ENCODE peak calls at places on chromosomes 11 and 22, in eight cellular contexts. One of them, this sample, is unnamed.

GRCh38 chr11:121630041-121630440 is 177.3 kb upstream of the SORL1-AS1 start:
- DNase-seq in kidney epithelial cell: no peak
- DNase-seq in body of pancreas: no peak
- DNase-seq in mesenchymal stem cell: peak; percentile 42
- DNase-seq in aorta: no peak
- DNase-seq in heart right ventricle: no peak
- DNase-seq in ascending aorta: no peak
- DNase-seq in CD8-positive, alpha-beta memory T cell: no peak
- DNase-seq in this sample: no peak

GRCh38 chr22:45446216-45446615 is 32.7 kb downstream of the RIBC2 start:
- DNase-seq in kidney epithelial cell: no peak
- DNase-seq in heart right ventricle: no peak
- DNase-seq in ascending aorta: no peak
- DNase-seq in CD8-positive, alpha-beta memory T cell: no peak
- DNase-seq in aorta: no peak
- DNase-seq in body of pancreas: no peak
- DNase-seq in mesenchymal stem cell: no peak
- DNase-seq in this sample: no peak

GRCh38 chr22:48627966-48628365 is 1199.7 kb downstream of the BRD1 start:
- DNase-seq in kidney epithelial cell: no peak
- DNase-seq in CD8-positive, alpha-beta memory T cell: no peak
- DNase-seq in aorta: no peak
- DNase-seq in body of pancreas: no peak
- DNase-seq in ascending aorta: no peak
- DNase-seq in mesenchymal stem cell: no peak
- DNase-seq in heart right ventricle: no peak
- DNase-seq in this sample: no peak

GRCh38 chr11:121552160-121552559 is 99.4 kb upstream of the SORL1-AS1 start:
- DNase-seq in heart right ventricle: no peak
- DNase-seq in CD8-positive, alpha-beta memory T cell: no peak
- DNase-seq in ascending aorta: no peak
- DNase-seq in body of pancreas: no peak
- DNase-seq in mesenchymal stem cell: no peak
- DNase-seq in kidney epithelial cell: no peak
- DNase-seq in aorta: no peak
- DNase-seq in this sample: no peak

GRCh38 chr11:48093795-48094642 is 113.7 kb downstream of the PTPRJ start:
- DNase-seq in ascending aorta: no peak
- DNase-seq in heart right ventricle: peak; percentile 24
- DNase-seq in CD8-positive, alpha-beta memory T cell: no peak
- DNase-seq in body of pancreas: peak; percentile 32
- DNase-seq in mesenchymal stem cell: peak; percentile 25
- DNase-seq in aorta: no peak
- DNase-seq in kidney epithelial cell: no peak
- DNase-seq in this sample: peak; percentile 57

GRCh38 chr11:75667831-75668507 is 869 bp downstream of the MAP6 start:
- DNase-seq in body of pancreas: peak; percentile 58
- DNase-seq in CD8-positive, alpha-beta memory T cell: peak; percentile 57
- DNase-seq in heart right ventricle: peak; percentile 51
- DNase-seq in kidney epithelial cell: no peak
- DNase-seq in ascending aorta: no peak
- DNase-seq in aorta: peak; percentile 84
- DNase-seq in mesenchymal stem cell: no peak
- DNase-seq in this sample: peak; percentile 58

GRCh38 chr11:62373464-62374110 is 36.3 kb downstream of the ASRGL1 start:
- DNase-seq in ascending aorta: no peak
- DNase-seq in kidney epithelial cell: no peak
- DNase-seq in CD8-positive, alpha-beta memory T cell: no peak
- DNase-seq in mesenchymal stem cell: no peak
- DNase-seq in heart right ventricle: no peak
- DNase-seq in body of pancreas: no peak
- DNase-seq in aorta: no peak
- DNase-seq in this sample: no peak

GRCh38 chr11:112639469-112639868 is 321.8 kb upstream of the NCAM1 start:
- DNase-seq in aorta: no peak
- DNase-seq in CD8-positive, alpha-beta memory T cell: no peak
- DNase-seq in ascending aorta: no peak
- DNase-seq in kidney epithelial cell: no peak
- DNase-seq in body of pancreas: no peak
- DNase-seq in mesenchymal stem cell: no peak
- DNase-seq in heart right ventricle: no peak
- DNase-seq in this sample: no peak

GRCh38 chr11:116873391-116873790 is 36.0 kb upstream of the APOA1 start:
- DNase-seq in kidney epithelial cell: no peak
- DNase-seq in aorta: no peak
- DNase-seq in mesenchymal stem cell: no peak
- DNase-seq in body of pancreas: no peak
- DNase-seq in ascending aorta: no peak
- DNase-seq in CD8-positive, alpha-beta memory T cell: no peak
- DNase-seq in heart right ventricle: no peak
- DNase-seq in this sample: no peak

GRCh38 chr22:32761251-32761903 is 40.1 kb upstream of the TIMP3 start:
- DNase-seq in body of pancreas: no peak
- DNase-seq in kidney epithelial cell: no peak
- DNase-seq in CD8-positive, alpha-beta memory T cell: no peak
- DNase-seq in aorta: no peak
- DNase-seq in heart right ventricle: no peak
- DNase-seq in mesenchymal stem cell: peak; percentile 83
- DNase-seq in ascending aorta: no peak
- DNase-seq in this sample: no peak

GRCh38 chr22:37552560-37553163 is 7.6 kb upstream of the CDC42EP1 start:
- DNase-seq in ascending aorta: no peak
- DNase-seq in CD8-positive, alpha-beta memory T cell: no peak
- DNase-seq in kidney epithelial cell: no peak
- DNase-seq in aorta: no peak
- DNase-seq in mesenchymal stem cell: peak; percentile 70
- DNase-seq in heart right ventricle: peak; percentile 82
- DNase-seq in body of pancreas: peak; percentile 43
- DNase-seq in this sample: no peak

GRCh38 chr22:49489821-49490220 is 337.9 kb downstream of the BRD1 start:
- DNase-seq in kidney epithelial cell: no peak
- DNase-seq in CD8-positive, alpha-beta memory T cell: no peak
- DNase-seq in heart right ventricle: no peak
- DNase-seq in ascending aorta: no peak
- DNase-seq in mesenchymal stem cell: no peak
- DNase-seq in aorta: no peak
- DNase-seq in body of pancreas: no peak
- DNase-seq in this sample: no peak

GRCh38 chr11:60887531-60887930 is 18.9 kb downstream of the PRPF19 start:
- DNase-seq in heart right ventricle: peak; percentile 43
- DNase-seq in mesenchymal stem cell: peak; percentile 63
- DNase-seq in ascending aorta: no peak
- DNase-seq in body of pancreas: peak; percentile 41
- DNase-seq in kidney epithelial cell: no peak
- DNase-seq in CD8-positive, alpha-beta memory T cell: no peak
- DNase-seq in aorta: no peak
- DNase-seq in this sample: no peak

GRCh38 chr22:49848690-49849160 is 4.9 kb upstream of the ZBED4 start:
- DNase-seq in mesenchymal stem cell: no peak
- DNase-seq in aorta: peak; percentile 72
- DNase-seq in ascending aorta: no peak
- DNase-seq in kidney epithelial cell: no peak
- DNase-seq in body of pancreas: no peak
- DNase-seq in CD8-positive, alpha-beta memory T cell: no peak
- DNase-seq in heart right ventricle: no peak
- DNase-seq in this sample: no peak

GRCh38 chr22:29716814-29717213 is 3.0 kb upstream of the CABP7 start:
- DNase-seq in kidney epithelial cell: peak; percentile 58
- DNase-seq in body of pancreas: peak; percentile 73
- DNase-seq in heart right ventricle: peak; percentile 56
- DNase-seq in mesenchymal stem cell: peak; percentile 81
- DNase-seq in aorta: no peak
- DNase-seq in CD8-positive, alpha-beta memory T cell: no peak
- DNase-seq in ascending aorta: no peak
- DNase-seq in this sample: no peak

GRCh38 chr11:106208795-106209194 is 131.3 kb downstream of the AASDHPPT start:
- DNase-seq in ascending aorta: no peak
- DNase-seq in body of pancreas: peak; percentile 47
- DNase-seq in mesenchymal stem cell: no peak
- DNase-seq in heart right ventricle: no peak
- DNase-seq in CD8-positive, alpha-beta memory T cell: no peak
- DNase-seq in aorta: no peak
- DNase-seq in kidney epithelial cell: peak; percentile 29
- DNase-seq in this sample: no peak

GRCh38 chr11:8242480-8243280 is 21.0 kb downstream of the LMO1 start:
- DNase-seq in body of pancreas: no peak
- DNase-seq in CD8-positive, alpha-beta memory T cell: no peak
- DNase-seq in kidney epithelial cell: no peak
- DNase-seq in heart right ventricle: no peak
- DNase-seq in aorta: no peak
- DNase-seq in ascending aorta: no peak
- DNase-seq in mesenchymal stem cell: no peak
- DNase-seq in this sample: no peak

GRCh38 chr11:34534826-34535225 is 21.2 kb upstream of the ELF5 start:
- DNase-seq in body of pancreas: no peak
- DNase-seq in kidney epithelial cell: no peak
- DNase-seq in mesenchymal stem cell: no peak
- DNase-seq in ascending aorta: no peak
- DNase-seq in heart right ventricle: no peak
- DNase-seq in CD8-positive, alpha-beta memory T cell: no peak
- DNase-seq in aorta: no peak
- DNase-seq in this sample: no peak

GRCh38 chr11:59401262-59401552 is 25.0 kb downstream of the OR5A2 start:
- DNase-seq in aorta: no peak
- DNase-seq in mesenchymal stem cell: no peak
- DNase-seq in heart right ventricle: no peak
- DNase-seq in body of pancreas: no peak
- DNase-seq in CD8-positive, alpha-beta memory T cell: no peak
- DNase-seq in kidney epithelial cell: no peak
- DNase-seq in ascending aorta: no peak
- DNase-seq in this sample: no peak

GRCh38 chr11:96014234-96014633 is 90.3 kb upstream of the MTMR2 start:
- DNase-seq in body of pancreas: no peak
- DNase-seq in aorta: no peak
- DNase-seq in CD8-positive, alpha-beta memory T cell: peak; percentile 65
- DNase-seq in ascending aorta: no peak
- DNase-seq in kidney epithelial cell: no peak
- DNase-seq in mesenchymal stem cell: peak; percentile 87
- DNase-seq in heart right ventricle: no peak
- DNase-seq in this sample: no peak

GRCh38 chr11:110093407-110094297 is 460 bp downstream of the ZC3H12C start:
- DNase-seq in body of pancreas: peak; percentile 52
- DNase-seq in aorta: peak; percentile 87
- DNase-seq in kidney epithelial cell: no peak
- DNase-seq in ascending aorta: no peak
- DNase-seq in heart right ventricle: peak; percentile 46
- DNase-seq in mesenchymal stem cell: peak; percentile 74
- DNase-seq in CD8-positive, alpha-beta memory T cell: no peak
- DNase-seq in this sample: peak; percentile 69

GRCh38 chr11:10934293-10934850 is 76.5 kb upstream of the ZBED5 start:
- DNase-seq in CD8-positive, alpha-beta memory T cell: no peak
- DNase-seq in heart right ventricle: no peak
- DNase-seq in mesenchymal stem cell: no peak
- DNase-seq in body of pancreas: peak; percentile 30
- DNase-seq in kidney epithelial cell: no peak
- DNase-seq in ascending aorta: no peak
- DNase-seq in aorta: no peak
- DNase-seq in this sample: no peak

GRCh38 chr11:996681-997080 is 39.8 kb downstream of the MUC6 start:
- DNase-seq in body of pancreas: no peak
- DNase-seq in CD8-positive, alpha-beta memory T cell: no peak
- DNase-seq in aorta: no peak
- DNase-seq in kidney epithelial cell: no peak
- DNase-seq in mesenchymal stem cell: no peak
- DNase-seq in ascending aorta: no peak
- DNase-seq in heart right ventricle: no peak
- DNase-seq in this sample: no peak

GRCh38 chr11:61963282-61964057 is 4.0 kb downstream of the FTH1 start:
- DNase-seq in aorta: peak; percentile 71
- DNase-seq in ascending aorta: no peak
- DNase-seq in mesenchymal stem cell: no peak
- DNase-seq in body of pancreas: no peak
- DNase-seq in CD8-positive, alpha-beta memory T cell: no peak
- DNase-seq in kidney epithelial cell: no peak
- DNase-seq in heart right ventricle: no peak
- DNase-seq in this sample: no peak

GRCh38 chr11:2944953-2945756 is 15.9 kb upstream of the PHLDA2 start:
- DNase-seq in aorta: peak; percentile 96
- DNase-seq in heart right ventricle: peak; percentile 92
- DNase-seq in kidney epithelial cell: peak; percentile 71
- DNase-seq in body of pancreas: peak; percentile 86
- DNase-seq in ascending aorta: peak; percentile 69
- DNase-seq in mesenchymal stem cell: peak; percentile 92
- DNase-seq in CD8-positive, alpha-beta memory T cell: no peak
- DNase-seq in this sample: no peak

GRCh38 chr22:23836281-23836680 is 2.5 kb downstream of the DERL3 start:
- DNase-seq in aorta: peak; percentile 37
- DNase-seq in mesenchymal stem cell: no peak
- DNase-seq in ascending aorta: no peak
- DNase-seq in kidney epithelial cell: no peak
- DNase-seq in body of pancreas: no peak
- DNase-seq in CD8-positive, alpha-beta memory T cell: no peak
- DNase-seq in heart right ventricle: no peak
- DNase-seq in this sample: no peak
- H3K36me3 ChIP-seq in aorta: no peaks in the 10 kb centered on the region
- H3K36me3 ChIP-seq in mesenchymal stem cell: peaks cover 48% of the 10 kb centered on the region
- H3K36me3 ChIP-seq in ascending aorta: peaks cover 13% of the 10 kb centered on the region
- H3K36me3 ChIP-seq in kidney epithelial cell: peaks cover 2% of the 10 kb centered on the region
- H3K36me3 ChIP-seq in body of pancreas: peaks cover 4% of the 10 kb centered on the region
- H3K36me3 ChIP-seq in CD8-positive, alpha-beta memory T cell: no peaks in the 10 kb centered on the region
- H3K36me3 ChIP-seq in heart right ventricle: no peaks in the 10 kb centered on the region
- H3K36me3 ChIP-seq in this sample: peaks cover 37% of the 10 kb centered on the region

GRCh38 chr11:9735236-9735635 is 71.4 kb downstream of the SWAP70 start:
- DNase-seq in kidney epithelial cell: no peak
- DNase-seq in mesenchymal stem cell: no peak
- DNase-seq in aorta: no peak
- DNase-seq in heart right ventricle: no peak
- DNase-seq in ascending aorta: no peak
- DNase-seq in CD8-positive, alpha-beta memory T cell: no peak
- DNase-seq in body of pancreas: no peak
- DNase-seq in this sample: no peak
- H3K36me3 ChIP-seq in kidney epithelial cell: no peaks in the 10 kb centered on the region
- H3K36me3 ChIP-seq in mesenchymal stem cell: peaks cover 96% of the 10 kb centered on the region
- H3K36me3 ChIP-seq in aorta: peaks cover 11% of the 10 kb centered on the region
- H3K36me3 ChIP-seq in heart right ventricle: peaks cover 23% of the 10 kb centered on the region
- H3K36me3 ChIP-seq in ascending aorta: peaks cover 22% of the 10 kb centered on the region
- H3K36me3 ChIP-seq in CD8-positive, alpha-beta memory T cell: no peaks in the 10 kb centered on the region
- H3K36me3 ChIP-seq in body of pancreas: no peaks in the 10 kb centered on the region
- H3K36me3 ChIP-seq in this sample: peaks cover 8% of the 10 kb centered on the region

GRCh38 chr22:39319284-39320170 is at the start of gene RPL3:
- DNase-seq in heart right ventricle: peak; percentile 98
- DNase-seq in CD8-positive, alpha-beta memory T cell: peak; percentile 98
- DNase-seq in aorta: peak; percentile 99
- DNase-seq in ascending aorta: peak; percentile 86
- DNase-seq in mesenchymal stem cell: peak; percentile 98
- DNase-seq in body of pancreas: peak; percentile 97
- DNase-seq in kidney epithelial cell: peak; percentile 89
- DNase-seq in this sample: peak; percentile 98
- H3K36me3 ChIP-seq in heart right ventricle: peaks cover 30% of the 10 kb centered on the region
- H3K36me3 ChIP-seq in CD8-positive, alpha-beta memory T cell: peaks cover 43% of the 10 kb centered on the region
- H3K36me3 ChIP-seq in aorta: peaks cover 11% of the 10 kb centered on the region
- H3K36me3 ChIP-seq in ascending aorta: peaks cover 33% of the 10 kb centered on the region
- H3K36me3 ChIP-seq in mesenchymal stem cell: peaks cover 42% of the 10 kb centered on the region
- H3K36me3 ChIP-seq in body of pancreas: peaks cover 15% of the 10 kb centered on the region
- H3K36me3 ChIP-seq in kidney epithelial cell: peaks cover 10% of the 10 kb centered on the region
- H3K36me3 ChIP-seq in this sample: peaks cover 37% of the 10 kb centered on the region

DNA sequence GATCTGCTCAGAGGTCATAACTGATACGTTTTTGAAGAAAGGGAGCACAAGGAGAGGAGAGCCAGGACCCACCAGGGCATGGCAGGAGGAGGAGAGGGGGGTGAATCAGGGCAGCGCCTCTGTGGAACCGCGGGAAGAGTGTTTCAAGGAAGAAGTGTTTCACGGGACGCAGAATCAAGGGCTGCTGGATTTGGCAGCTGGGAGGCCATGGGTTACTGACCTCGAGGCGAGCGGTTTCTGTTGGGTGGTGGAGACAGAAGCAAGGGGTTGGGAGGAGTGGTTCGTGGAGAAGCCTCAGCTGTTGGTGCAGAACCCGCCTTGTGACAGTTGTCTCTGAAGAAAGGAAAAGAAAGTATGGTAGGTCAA is 13.1 kb downstream of the VPS26B start:
- DNase-seq in mesenchymal stem cell: no peak
- DNase-seq in CD8-positive, alpha-beta memory T cell: no peak
- DNase-seq in ascending aorta: no peak
- DNase-seq in kidney epithelial cell: no peak
- DNase-seq in aorta: no peak
- DNase-seq in body of pancreas: no peak
- DNase-seq in heart right ventricle: no peak
- DNase-seq in this sample: no peak
- H3K36me3 ChIP-seq in mesenchymal stem cell: peaks cover 62% of the 10 kb centered on the region
- H3K36me3 ChIP-seq in CD8-positive, alpha-beta memory T cell: peaks cover 41% of the 10 kb centered on the region
- H3K36me3 ChIP-seq in ascending aorta: peaks cover 39% of the 10 kb centered on the region
- H3K36me3 ChIP-seq in kidney epithelial cell: peaks cover 2% of the 10 kb centered on the region
- H3K36me3 ChIP-seq in aorta: peaks cover 7% of the 10 kb centered on the region
- H3K36me3 ChIP-seq in body of pancreas: peaks cover 5% of the 10 kb centered on the region
- H3K36me3 ChIP-seq in heart right ventricle: peaks cover 30% of the 10 kb centered on the region
- H3K36me3 ChIP-seq in this sample: peaks cover 8% of the 10 kb centered on the region

This sample was measured in GM06990.